ENCODE peak calls at places on chromosomes 16 and 17, in nine cellular contexts. One of them, this sample, is unnamed.

GRCh38 chr17:17497845-17498520 is 1.8 kb upstream of the RASD1 start:
- DNase-seq in CD8-positive, alpha-beta T cell: no peak
- DNase-seq in IMR-90: no peak
- DNase-seq in heart right ventricle: no peak
- DNase-seq in uterus: no peak
- DNase-seq in Peyer's patch: no peak
- DNase-seq in cardiac muscle cell: no peak
- DNase-seq in cardiac fibroblast: no peak
- DNase-seq in osteocyte: no peak
- DNase-seq in this sample: no peak

GRCh38 chr16:56558024-56558747 is 6.7 kb upstream of the MT4 start:
- DNase-seq in CD8-positive, alpha-beta T cell: no peak
- DNase-seq in cardiac fibroblast: peak
- DNase-seq in uterus: no peak
- DNase-seq in Peyer's patch: no peak
- DNase-seq in heart right ventricle: no peak
- DNase-seq in cardiac muscle cell: peak
- DNase-seq in IMR-90: peak
- DNase-seq in osteocyte: no peak
- DNase-seq in this sample: no peak

GRCh38 chr17:42704495-42705494 is 22.5 kb downstream of the CNTNAP1 start:
- DNase-seq in osteocyte: no peak
- DNase-seq in CD8-positive, alpha-beta T cell: no peak
- DNase-seq in IMR-90: no peak
- DNase-seq in Peyer's patch: no peak
- DNase-seq in heart right ventricle: no peak
- DNase-seq in cardiac fibroblast: no peak
- DNase-seq in uterus: no peak
- DNase-seq in cardiac muscle cell: no peak
- DNase-seq in this sample: no peak

GRCh38 chr17:73551756-73552155 is 92.5 kb downstream of the SDK2 start:
- DNase-seq in osteocyte: no peak
- DNase-seq in cardiac fibroblast: no peak
- DNase-seq in cardiac muscle cell: no peak
- DNase-seq in heart right ventricle: no peak
- DNase-seq in IMR-90: no peak
- DNase-seq in CD8-positive, alpha-beta T cell: no peak
- DNase-seq in Peyer's patch: no peak
- DNase-seq in uterus: no peak
- DNase-seq in this sample: no peak

GRCh38 chr16:16025214-16025968 is 76.0 kb downstream of the ABCC1 start:
- DNase-seq in Peyer's patch: peak
- DNase-seq in heart right ventricle: peak
- DNase-seq in CD8-positive, alpha-beta T cell: peak
- DNase-seq in cardiac muscle cell: peak
- DNase-seq in uterus: no peak
- DNase-seq in osteocyte: peak
- DNase-seq in IMR-90: peak
- DNase-seq in cardiac fibroblast: peak
- DNase-seq in this sample: no peak

GRCh38 chr17:49227436-49228261 is 2.9 kb downstream of the PHOSPHO1 start:
- DNase-seq in IMR-90: peak
- DNase-seq in osteocyte: no peak
- DNase-seq in cardiac muscle cell: peak
- DNase-seq in heart right ventricle: peak
- DNase-seq in CD8-positive, alpha-beta T cell: peak
- DNase-seq in uterus: peak
- DNase-seq in cardiac fibroblast: peak
- DNase-seq in Peyer's patch: peak
- DNase-seq in this sample: peak

GRCh38 chr16:67396775-67397450 is 3.6 kb upstream of the TPPP3 start:
- DNase-seq in osteocyte: no peak
- DNase-seq in Peyer's patch: no peak
- DNase-seq in cardiac muscle cell: no peak
- DNase-seq in heart right ventricle: no peak
- DNase-seq in uterus: no peak
- DNase-seq in cardiac fibroblast: no peak
- DNase-seq in IMR-90: no peak
- DNase-seq in CD8-positive, alpha-beta T cell: no peak
- DNase-seq in this sample: no peak

GRCh38 chr17:72358465-72358864 is 237.6 kb downstream of the SOX9 start:
- DNase-seq in heart right ventricle: no peak
- DNase-seq in uterus: no peak
- DNase-seq in cardiac fibroblast: peak
- DNase-seq in IMR-90: peak
- DNase-seq in CD8-positive, alpha-beta T cell: no peak
- DNase-seq in osteocyte: no peak
- DNase-seq in cardiac muscle cell: no peak
- DNase-seq in Peyer's patch: no peak
- DNase-seq in this sample: no peak

GRCh38 chr17:56642424-56642823 is 48.9 kb downstream of the NOG start:
- DNase-seq in CD8-positive, alpha-beta T cell: no peak
- DNase-seq in IMR-90: no peak
- DNase-seq in cardiac fibroblast: no peak
- DNase-seq in osteocyte: no peak
- DNase-seq in cardiac muscle cell: no peak
- DNase-seq in Peyer's patch: no peak
- DNase-seq in uterus: no peak
- DNase-seq in heart right ventricle: no peak
- DNase-seq in this sample: no peak

DNA sequence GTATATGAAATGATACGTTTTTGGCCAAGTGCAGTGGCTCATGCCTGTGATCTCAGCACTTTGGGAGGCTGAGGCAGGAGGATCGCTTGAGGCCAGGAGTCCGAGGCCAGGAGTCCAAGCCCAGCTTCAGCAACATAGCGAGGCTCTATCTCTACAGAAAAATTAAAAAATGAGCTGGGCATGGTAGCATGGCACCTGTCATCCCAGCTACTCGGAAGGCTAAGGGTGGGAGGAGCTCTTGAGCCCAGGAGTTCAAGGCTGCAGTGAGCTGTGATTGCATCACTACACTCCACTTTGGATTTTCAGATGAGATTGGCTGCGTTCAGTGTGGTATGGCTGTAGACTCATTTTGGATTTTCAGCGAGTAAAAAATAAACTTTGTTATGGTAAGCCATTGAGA is 112.4 kb downstream of the DNAH3 start:
- DNase-seq in cardiac fibroblast: no peak
- DNase-seq in uterus: no peak
- DNase-seq in Peyer's patch: no peak
- DNase-seq in IMR-90: no peak
- DNase-seq in osteocyte: no peak
- DNase-seq in heart right ventricle: no peak
- DNase-seq in cardiac muscle cell: no peak
- DNase-seq in CD8-positive, alpha-beta T cell: no peak
- DNase-seq in this sample: no peak
- TF ChIP-seq CTCF in cardiac fibroblast: no peak
- TF ChIP-seq CTCF in uterus: no peak
- TF ChIP-seq CTCF in Peyer's patch: no peak
- TF ChIP-seq CTCF in IMR-90: no peak
- TF ChIP-seq CTCF in osteocyte: no peak
- TF ChIP-seq CTCF in heart right ventricle: no peak
- TF ChIP-seq CTCF in cardiac muscle cell: no peak
- TF ChIP-seq CTCF in CD8-positive, alpha-beta T cell: no peak
- TF ChIP-seq CTCF in this sample: no peak

GRCh38 chr17:58757162-58757613 is 1.5 kb downstream of the PPM1E start:
- DNase-seq in CD8-positive, alpha-beta T cell: no peak
- DNase-seq in cardiac fibroblast: no peak
- DNase-seq in uterus: no peak
- DNase-seq in IMR-90: no peak
- DNase-seq in cardiac muscle cell: no peak
- DNase-seq in heart right ventricle: no peak
- DNase-seq in Peyer's patch: no peak
- DNase-seq in osteocyte: no peak
- DNase-seq in this sample: no peak

GRCh38 chr17:58755269-58755576 is 431 bp upstream of the PPM1E start:
- DNase-seq in uterus: no peak
- DNase-seq in CD8-positive, alpha-beta T cell: no peak
- DNase-seq in IMR-90: no peak
- DNase-seq in cardiac muscle cell: no peak
- DNase-seq in osteocyte: no peak
- DNase-seq in heart right ventricle: no peak
- DNase-seq in Peyer's patch: no peak
- DNase-seq in cardiac fibroblast: no peak
- DNase-seq in this sample: no peak

GRCh38 chr17:58756246-58757161 is 850 bp downstream of the PPM1E start:
- DNase-seq in IMR-90: no peak
- DNase-seq in uterus: no peak
- DNase-seq in heart right ventricle: no peak
- DNase-seq in CD8-positive, alpha-beta T cell: no peak
- DNase-seq in cardiac muscle cell: peak
- DNase-seq in Peyer's patch: no peak
- DNase-seq in osteocyte: no peak
- DNase-seq in cardiac fibroblast: peak
- DNase-seq in this sample: no peak

GRCh38 chr17:58753026-58753425 is 2.6 kb upstream of the PPM1E start:
- DNase-seq in IMR-90: no peak
- DNase-seq in uterus: no peak
- DNase-seq in heart right ventricle: no peak
- DNase-seq in cardiac fibroblast: no peak
- DNase-seq in CD8-positive, alpha-beta T cell: no peak
- DNase-seq in cardiac muscle cell: no peak
- DNase-seq in osteocyte: no peak
- DNase-seq in Peyer's patch: no peak
- DNase-seq in this sample: no peak

DNA sequence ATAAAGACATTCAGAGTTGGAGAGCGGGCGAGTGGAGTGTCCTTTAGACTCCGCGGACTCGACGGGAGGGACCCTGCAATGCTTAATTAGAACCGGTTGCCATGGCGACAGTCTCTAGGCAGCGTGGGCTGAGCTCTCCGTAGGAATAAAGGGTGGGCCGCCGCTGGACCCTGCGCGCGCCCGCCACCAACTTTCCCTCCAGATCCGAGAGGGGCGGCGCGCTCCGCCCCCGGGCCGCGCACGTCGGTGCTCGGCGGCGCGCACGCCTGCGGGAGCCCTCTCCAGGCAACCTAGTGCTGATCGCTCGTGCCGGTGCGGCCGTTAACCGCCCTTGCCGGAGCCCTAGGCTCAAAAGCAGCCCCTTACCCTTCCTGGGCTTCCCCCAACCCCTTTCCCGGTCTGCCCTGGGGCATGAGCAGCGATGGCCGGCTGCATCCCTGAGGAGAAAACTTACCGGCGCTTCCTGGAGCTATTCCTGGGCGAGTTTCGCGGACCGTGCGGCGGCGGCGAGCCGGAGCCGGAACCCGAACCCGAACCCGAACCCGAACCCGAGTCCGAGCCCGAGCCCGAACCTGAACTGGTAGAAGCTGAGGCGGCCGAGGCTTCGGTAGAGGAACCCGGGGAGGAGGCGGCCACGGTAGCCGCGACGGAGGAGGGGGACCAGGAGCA is at the start of gene PPM1E:
- DNase-seq in uterus: peak
- DNase-seq in cardiac muscle cell: peak
- DNase-seq in IMR-90: peak
- DNase-seq in CD8-positive, alpha-beta T cell: peak
- DNase-seq in Peyer's patch: peak
- DNase-seq in cardiac fibroblast: peak
- DNase-seq in heart right ventricle: peak
- DNase-seq in osteocyte: peak
- DNase-seq in this sample: peak
- TF ChIP-seq CTCF in uterus: no peak
- TF ChIP-seq CTCF in cardiac muscle cell: no peak
- TF ChIP-seq CTCF in IMR-90: no peak
- TF ChIP-seq CTCF in CD8-positive, alpha-beta T cell: no peak
- TF ChIP-seq CTCF in Peyer's patch: no peak
- TF ChIP-seq CTCF in cardiac fibroblast: no peak
- TF ChIP-seq CTCF in heart right ventricle: no peak
- TF ChIP-seq CTCF in osteocyte: no peak
- TF ChIP-seq CTCF in this sample: no peak

GRCh38 chr16:31064882-31065461 is 9.1 kb downstream of the ZNF668 start:
- DNase-seq in uterus: peak
- DNase-seq in Peyer's patch: no peak
- DNase-seq in cardiac muscle cell: peak
- DNase-seq in IMR-90: peak
- DNase-seq in heart right ventricle: peak
- DNase-seq in CD8-positive, alpha-beta T cell: no peak
- DNase-seq in osteocyte: no peak
- DNase-seq in cardiac fibroblast: peak
- DNase-seq in this sample: no peak
- TF ChIP-seq CTCF in uterus: no peak
- TF ChIP-seq CTCF in Peyer's patch: no peak
- TF ChIP-seq CTCF in cardiac muscle cell: no peak
- TF ChIP-seq CTCF in IMR-90: no peak
- TF ChIP-seq CTCF in heart right ventricle: no peak
- TF ChIP-seq CTCF in CD8-positive, alpha-beta T cell: no peak
- TF ChIP-seq CTCF in osteocyte: no peak
- TF ChIP-seq CTCF in cardiac fibroblast: no peak
- TF ChIP-seq CTCF in this sample: no peak

GRCh38 chr16:28063611-28064061 is at the start of gene GSG1L:
- DNase-seq in heart right ventricle: no peak
- DNase-seq in IMR-90: no peak
- DNase-seq in cardiac fibroblast: no peak
- DNase-seq in Peyer's patch: no peak
- DNase-seq in osteocyte: no peak
- DNase-seq in uterus: no peak
- DNase-seq in CD8-positive, alpha-beta T cell: no peak
- DNase-seq in cardiac muscle cell: no peak
- DNase-seq in this sample: no peak
- TF ChIP-seq CTCF in heart right ventricle: peak
- TF ChIP-seq CTCF in IMR-90: peak
- TF ChIP-seq CTCF in cardiac fibroblast: no peak
- TF ChIP-seq CTCF in Peyer's patch: no peak
- TF ChIP-seq CTCF in osteocyte: peak
- TF ChIP-seq CTCF in uterus: no peak
- TF ChIP-seq CTCF in CD8-positive, alpha-beta T cell: no peak
- TF ChIP-seq CTCF in cardiac muscle cell: no peak
- TF ChIP-seq CTCF in this sample: no peak

DNA sequence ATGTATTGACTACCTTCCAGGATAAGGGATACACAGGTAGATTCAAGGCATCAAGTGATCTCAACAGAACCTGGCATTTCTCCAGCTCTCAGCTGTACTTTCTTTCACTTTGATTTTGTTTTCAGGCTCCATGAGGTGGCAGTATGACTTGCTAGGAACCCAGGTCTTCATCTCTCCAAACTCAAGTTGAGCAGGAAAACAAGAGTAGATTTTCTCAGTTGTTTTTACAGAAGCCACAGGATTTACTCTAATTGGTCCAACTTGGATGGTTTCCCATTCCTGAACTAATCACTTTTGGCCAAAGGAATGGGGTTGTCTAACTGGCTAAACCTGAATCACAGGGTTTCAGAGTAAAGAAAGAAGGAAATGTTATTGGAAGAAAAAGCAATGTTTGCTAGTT is 146.6 kb downstream of the TRIM37 start:
- DNase-seq in CD8-positive, alpha-beta T cell: no peak
- DNase-seq in uterus: no peak
- DNase-seq in cardiac muscle cell: peak
- DNase-seq in IMR-90: peak
- DNase-seq in cardiac fibroblast: peak
- DNase-seq in Peyer's patch: no peak
- DNase-seq in heart right ventricle: no peak
- DNase-seq in osteocyte: no peak
- DNase-seq in this sample: peak
- TF ChIP-seq CTCF in CD8-positive, alpha-beta T cell: no peak
- TF ChIP-seq CTCF in uterus: no peak
- TF ChIP-seq CTCF in cardiac muscle cell: peak
- TF ChIP-seq CTCF in IMR-90: peak
- TF ChIP-seq CTCF in cardiac fibroblast: peak
- TF ChIP-seq CTCF in Peyer's patch: no peak
- TF ChIP-seq CTCF in heart right ventricle: no peak
- TF ChIP-seq CTCF in osteocyte: peak
- TF ChIP-seq CTCF in this sample: no peak

This sample was measured in HL-60.